ENCODE peak calls at places on chromosomes 4 and X, in ten cellular contexts. B is CD8-positive, alpha-beta memory T cell; G is iPS DF 6.9; T is neuronal stem cell; Z is CD4-positive, alpha-beta memory T cell; O is heart left ventricle; L is mammary epithelial cell; P is heart right ventricle; Y is left lung; R is right atrium auricular region. K is an unnamed sample. For H3K4me1, the result is how much of the 10 kb centered on the place peaks cover.

GRCh38 chrX:123713434-123713833 is 19.4 kb downstream of the THOC2 start:
- DNase-seq in B (no peak), G (no peak), T (no peak), Z (no peak), O (no peak), L (no peak), P (no peak), Y (no peak), R (no peak), K (no peak)

GRCh38 chrX:24334473-24334872 is 20.6 kb upstream of the SUPT20HL2 start:
- DNase-seq in B (no peak), G (no peak), T (no peak), Z (no peak), O (no peak), L (peak), P (no peak), Y (no peak), R (no peak), K (no peak)

GRCh38 chr4:58360354-58361133 is 1250.4 kb upstream of the IGFBP7 start:
- DNase-seq in B (no peak), G (no peak), T (no peak), Z (no peak), O (no peak), L (no peak), P (no peak), Y (peak), R (no peak), K (peak)

GRCh38 chrX:49101629-49101984 is 21.9 kb upstream of the WDR45 start:
- DNase-seq in B (no peak), G (no peak), T (no peak), Z (no peak), O (no peak), L (no peak), P (no peak), Y (no peak), R (no peak), K (no peak)

GRCh38 chr4:140382732-140383131 is 9.3 kb downstream of the SCOC start:
- DNase-seq in B (no peak), G (no peak), T (no peak), Z (no peak), O (no peak), L (no peak), P (no peak), Y (no peak), R (no peak), K (no peak)

GRCh38 chr4:156779774-156780173 is 191.8 kb downstream of the PDGFC start:
- DNase-seq in B (no peak), G (no peak), T (no peak), Z (no peak), O (no peak), L (peak), P (no peak), Y (no peak), R (no peak), K (no peak)

GRCh38 chr4:121789960-121790829 is 10.9 kb upstream of the EXOSC9 start:
- DNase-seq in B (no peak), G (no peak), T (no peak), Z (no peak), O (no peak), L (peak), P (no peak), Y (no peak), R (no peak), K (no peak)

GRCh38 chr4:112889619-112890294 is 159.7 kb upstream of the ANK2 start:
- DNase-seq in B (no peak), G (no peak), T (no peak), Z (no peak), O (no peak), L (no peak), P (no peak), Y (no peak), R (no peak), K (no peak)

GRCh38 chrX:1035206-1035605 is 177.2 kb downstream of the CRLF2 start:
- DNase-seq in B (no peak), G (no peak), T (no peak), Z (no peak), O (no peak), L (no peak), P (no peak), Y (no peak), R (no peak), K (no peak)

GRCh38 chr4:146273204-146273901 is 59.0 kb downstream of the REELD1 start:
- DNase-seq in B (no peak), G (no peak), T (no peak), Z (no peak), O (no peak), L (no peak), P (no peak), Y (no peak), R (no peak), K (no peak)

GRCh38 chrX:65821721-65822496 is 154.5 kb downstream of the MSN start:
- DNase-seq in B (peak), G (no peak), T (no peak), Z (peak), O (peak), L (no peak), P (peak), Y (peak), R (no peak), K (no peak)

GRCh38 chr4:53854991-53855885 is 209.2 kb downstream of the CHIC2 start:
- DNase-seq in B (no peak), G (no peak), T (no peak), Z (no peak), O (peak), L (peak), P (peak), Y (no peak), R (no peak), K (no peak)

GRCh38 chr4:25914670-25915358 is 794 bp downstream of the SMIM20 start:
- DNase-seq in B (no peak), G (no peak), T (no peak), Z (no peak), O (no peak), L (no peak), P (no peak), Y (no peak), R (no peak), K (no peak)

GRCh38 chr4:9703391-9703790 is 78.0 kb upstream of the DRD5 start:
- DNase-seq in B (peak), G (peak), T (peak), Z (peak), O (peak), L (peak), P (peak), Y (no peak), R (peak), K (peak)

GRCh38 chrX:115968436-115969252 is 201.9 kb upstream of the AGTR2 start:
- DNase-seq in B (no peak), G (peak), T (peak), Z (no peak), O (peak), L (peak), P (peak), Y (peak), R (peak), K (no peak)

GRCh38 chr4:111136438-111136837 is 513.6 kb upstream of the PITX2 start:
- DNase-seq in B (no peak), G (peak), T (no peak), Z (no peak), O (no peak), L (no peak), P (no peak), Y (no peak), R (no peak), K (no peak)

GRCh38 chr4:168560184-168560834 is 63.5 kb downstream of the PALLD start:
- DNase-seq in B (no peak), G (no peak), T (no peak), Z (no peak), O (no peak), L (peak), P (no peak), Y (no peak), R (no peak), K (no peak)

GRCh38 chr4:168557658-168558057 is 60.8 kb downstream of the PALLD start:
- DNase-seq in B (no peak), G (no peak), T (no peak), Z (no peak), O (no peak), L (no peak), P (no peak), Y (no peak), R (no peak), K (no peak)

GRCh38 chr4:168558587-168558986 is 61.7 kb downstream of the PALLD start:
- DNase-seq in B (no peak), G (no peak), T (no peak), Z (no peak), O (no peak), L (no peak), P (no peak), Y (no peak), R (no peak), K (no peak)

GRCh38 chr4:168562021-168562691 is 65.3 kb downstream of the PALLD start:
- DNase-seq in B (no peak), G (no peak), T (no peak), Z (no peak), O (no peak), L (peak), P (no peak), Y (no peak), R (no peak), K (no peak)

DNA sequence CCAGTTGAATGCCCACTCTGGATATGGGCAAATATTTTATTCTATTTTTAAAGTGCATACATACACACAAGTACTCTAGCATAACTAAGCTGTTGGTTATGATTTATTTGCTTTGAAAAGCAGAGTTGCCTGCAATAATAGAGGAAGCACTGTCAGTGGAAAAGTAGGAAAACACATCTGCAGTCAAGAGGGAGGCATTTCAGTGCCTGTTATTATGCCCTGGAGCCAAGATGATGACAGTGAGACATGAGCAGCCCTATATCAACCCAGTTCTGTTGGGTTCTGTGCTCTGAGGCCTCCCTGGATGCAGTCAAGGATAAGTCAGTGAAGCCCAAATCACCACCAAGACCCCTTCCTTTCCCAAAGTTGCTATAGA is 64.0 kb downstream of the PALLD start:
- DNase-seq in B (no peak), G (no peak), T (no peak), Z (no peak), O (no peak), L (no peak), P (no peak), Y (no peak), R (no peak), K (no peak)
- H3K4me3 ChIP-seq in B (no peak), G (no peak), T (no peak), Z (no peak), O (no peak), L (no peak), P (no peak), Y (no peak), R (no peak), K (no peak)

DNA sequence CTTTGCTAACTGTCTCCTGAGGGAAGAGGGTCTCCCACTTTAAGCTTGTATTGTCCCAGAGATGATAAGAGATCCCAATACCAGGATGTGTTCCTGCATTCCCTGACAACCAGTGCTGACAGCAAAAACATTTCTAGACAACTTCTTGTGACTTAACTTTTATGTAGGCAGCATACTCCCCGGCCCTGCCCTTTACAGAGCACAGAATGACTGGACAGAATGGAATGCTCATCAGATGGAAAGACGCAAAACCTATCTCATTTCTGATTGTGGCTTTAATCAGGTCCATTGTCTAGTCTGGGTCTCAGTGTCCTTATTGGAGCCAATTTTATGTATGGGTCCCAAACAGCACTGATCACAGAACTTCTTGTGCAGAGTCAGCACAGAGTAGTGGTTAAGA is 18.2 kb upstream of the PLAC1 start:
- DNase-seq in B (no peak), G (no peak), T (no peak), Z (no peak), O (no peak), L (peak), P (no peak), Y (no peak), R (no peak), K (no peak)
- H3K27ac ChIP-seq in B (no peak), G (no peak), T (no peak), Z (no peak), O (no peak), L (peak), P (no peak), Y (no peak), R (no peak), K (no peak)

GRCh38 chr4:98627883-98628282 is 30.5 kb downstream of the TSPAN5 start:
- DNase-seq in B (no peak), G (no peak), T (no peak), Z (no peak), O (no peak), L (peak), P (no peak), Y (no peak), R (no peak), K (no peak)

GRCh38 chr4:98627477-98627876 is 30.9 kb downstream of the TSPAN5 start:
- DNase-seq in B (no peak), G (no peak), T (no peak), Z (no peak), O (no peak), L (no peak), P (no peak), Y (no peak), R (no peak), K (no peak)

GRCh38 chr4:98625399-98625798 is 33.0 kb downstream of the TSPAN5 start:
- DNase-seq in B (no peak), G (no peak), T (no peak), Z (no peak), O (no peak), L (peak), P (no peak), Y (no peak), R (no peak), K (no peak)

GRCh38 chr4:98625920-98626319 is 32.5 kb downstream of the TSPAN5 start:
- DNase-seq in B (no peak), G (no peak), T (no peak), Z (no peak), O (no peak), L (peak), P (no peak), Y (no peak), R (no peak), K (no peak)

GRCh38 chr4:98626350-98626749 is 32.1 kb downstream of the TSPAN5 start:
- DNase-seq in B (no peak), G (no peak), T (no peak), Z (no peak), O (no peak), L (peak), P (no peak), Y (no peak), R (no peak), K (peak)
- H3K4me1 ChIP-seq in B (under half), G (under half), T (under half), Z (under half), O (under half), L (under half), P (under half), Y (under half), R (under half), K (under half)

GRCh38 chrX:148376342-148376741 is 124.1 kb upstream of the AFF2 start:
- DNase-seq in B (no peak), G (no peak), T (no peak), Z (no peak), O (no peak), L (no peak), P (no peak), Y (no peak), R (no peak), K (no peak)
- H3K4me3 ChIP-seq in B (no peak), G (no peak), T (no peak), Z (no peak), O (no peak), L (no peak), P (no peak), Y (no peak), R (no peak), K (no peak)

K was measured in tibial artery.